ENCODE peak calls at places on chromosomes 13 and 19, in four cellular contexts. B is HepG2, T is H1, J is HCT116. O is an unnamed sample. For H3K4me1, the result is how much of the 10 kb centered on the place peaks cover.

GRCh38 chr19:3520166-3521103 is 14.3 kb downstream of the FZR1 start:
- DNase-seq in B (no peak), J (no peak), T (no peak), O (no peak)

GRCh38 chr19:38134538-38135149 is 89.4 kb downstream of the DPF1 start:
- DNase-seq in T (no peak), J (no peak), B (peak), O (peak)

GRCh38 chr19:13428352-13428751 is 77.9 kb downstream of the CACNA1A start:
- DNase-seq in J (peak), T (no peak), B (no peak), O (no peak)

GRCh38 chr19:49069026-49069425 is 3.5 kb downstream of the KCNA7 start:
- DNase-seq in J (no peak), B (no peak), T (no peak), O (no peak)

GRCh38 chr13:91817250-91817649 is 418.8 kb downstream of the GPC5 start:
- DNase-seq in J (no peak), B (peak), T (no peak), O (no peak)

GRCh38 chr13:46160474-46161066 is 21.4 kb downstream of the LCP1 start:
- DNase-seq in B (peak), T (no peak), J (peak), O (peak)

GRCh38 chr19:29586401-29586800 is 19.7 kb upstream of the POP4 start:
- DNase-seq in T (no peak), J (no peak), B (no peak), O (no peak)

GRCh38 chr13:98482476-98483444 is 94.1 kb downstream of the STK24 start:
- DNase-seq in J (no peak), B (no peak), T (no peak), O (no peak)

GRCh38 chr19:29004796-29005195 is 208.2 kb downstream of the UQCRFS1 start:
- DNase-seq in J (no peak), B (no peak), T (no peak), O (no peak)

GRCh38 chr13:75440100-75440499 is 41.9 kb downstream of the TBC1D4 start:
- DNase-seq in J (no peak), B (peak), T (no peak), O (no peak)

GRCh38 chr19:46994141-46994686 is 25.4 kb upstream of the NPAS1 start:
- DNase-seq in B (no peak), T (no peak), J (no peak), O (no peak)

GRCh38 chr13:43232144-43232840 is 208.9 kb downstream of the DNAJC15 start:
- DNase-seq in T (no peak), J (no peak), B (no peak), O (no peak)

GRCh38 chr19:18157465-18158063 is 4.6 kb downstream of the PIK3R2 start:
- DNase-seq in T (no peak), J (no peak), B (no peak), O (no peak)

GRCh38 chr19:4511300-4512054 is 6.8 kb downstream of the PLIN4 start:
- DNase-seq in J (no peak), B (no peak), T (no peak), O (no peak)

GRCh38 chr19:5335593-5335992 is 5.0 kb downstream of the PTPRS start:
- DNase-seq in J (no peak), B (no peak), T (no peak), O (no peak)

GRCh38 chr19:31516756-31517155 is 167.5 kb upstream of the TSHZ3 start:
- DNase-seq in J (no peak), T (no peak), B (no peak), O (no peak)

GRCh38 chr19:41537789-41538188 is 38.2 kb upstream of the CEACAM21 start:
- DNase-seq in J (no peak), T (no peak), B (peak), O (no peak)

GRCh38 chr19:1985588-1986356 is 29.7 kb downstream of the BTBD2 start:
- DNase-seq in B (no peak), T (no peak), J (no peak), O (no peak)

GRCh38 chr13:34358811-34359513 is 541.0 kb downstream of the RFC3 start:
- DNase-seq in B (no peak), J (no peak), T (no peak), O (no peak)

GRCh38 chr13:113167575-113167974 is 9.1 kb downstream of the PROZ start:
- DNase-seq in B (no peak), T (no peak), J (no peak), O (no peak)

GRCh38 chr13:113170503-113170902 is 12.1 kb downstream of the PROZ start:
- DNase-seq in T (no peak), B (no peak), J (no peak), O (no peak)

GRCh38 chr13:113168211-113168610 is 9.8 kb downstream of the PROZ start:
- DNase-seq in J (no peak), T (no peak), B (no peak), O (no peak)

GRCh38 chr13:113171250-113172125 is 13.0 kb downstream of the PROZ start:
- DNase-seq in B (no peak), J (no peak), T (no peak), O (no peak)

DNA sequence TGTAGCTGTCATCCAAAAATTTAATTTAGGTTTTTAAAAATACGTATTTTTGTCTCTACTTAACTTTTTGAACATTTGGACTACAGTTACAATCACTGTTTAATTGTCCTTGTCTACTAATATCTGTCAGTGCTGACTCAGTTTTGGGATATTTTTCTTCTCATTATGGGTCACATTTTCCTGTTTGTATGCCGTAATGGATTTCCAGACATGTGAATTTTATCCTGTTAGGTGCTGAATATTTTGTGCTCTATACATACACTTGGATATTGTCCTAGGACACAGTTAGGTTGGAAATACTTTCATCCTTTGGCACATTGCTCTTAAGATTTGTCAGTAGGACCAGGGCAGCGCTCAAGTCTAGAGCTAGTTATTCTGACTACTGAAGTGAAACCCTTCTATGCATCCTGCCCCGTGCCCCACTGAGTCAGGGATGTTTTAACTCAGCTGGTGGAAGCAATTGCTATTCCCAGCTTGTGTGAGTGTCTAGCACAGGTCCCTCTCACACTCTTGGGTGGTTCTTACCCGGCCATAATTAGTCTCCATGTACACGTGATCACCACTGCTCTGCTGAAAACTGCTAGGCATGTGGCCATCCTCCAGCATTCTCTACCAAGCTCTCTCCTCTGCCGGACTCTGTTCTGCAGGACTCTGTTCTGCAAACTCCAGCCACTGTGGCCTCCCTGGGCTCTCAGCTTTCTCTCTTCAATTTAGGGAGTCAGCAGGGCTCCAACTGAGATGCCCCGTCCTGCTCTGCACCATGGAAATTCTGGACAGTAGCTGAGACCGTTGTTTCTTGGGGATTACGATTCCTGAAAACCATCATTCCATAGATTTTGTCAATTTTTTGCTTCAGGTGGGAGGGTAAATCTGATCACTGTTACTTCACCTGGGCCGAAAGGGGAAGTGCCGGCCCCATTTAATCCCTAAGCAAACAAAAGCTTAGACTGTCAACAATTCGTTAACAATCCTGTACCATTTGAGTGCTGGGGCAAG is 11.1 kb downstream of the PROZ start:
- DNase-seq in B (peak), J (no peak), T (no peak), O (no peak)
- TF ChIP-seq ZNF274 in B (no peak), J (no peak), T (no peak), O (no peak)

GRCh38 chr13:66354880-66355279 is 875.3 kb downstream of the PCDH9 start:
- DNase-seq in B (no peak), J (no peak), T (no peak), O (no peak)
- H3K4me3 ChIP-seq in B (no peak), J (no peak), T (no peak), O (no peak)

GRCh38 chr13:41056996-41057711 is 4.2 kb upstream of the WBP4 start:
- DNase-seq in B (peak), J (no peak), T (no peak), O (no peak)

GRCh38 chr13:41058229-41059070 is 2.9 kb upstream of the WBP4 start:
- DNase-seq in T (no peak), J (no peak), B (no peak), O (no peak)

GRCh38 chr13:41054212-41054877 is 7.0 kb upstream of the WBP4 start:
- DNase-seq in B (peak), J (no peak), T (no peak), O (no peak)

GRCh38 chr13:41054919-41055619 is 6.2 kb upstream of the WBP4 start:
- DNase-seq in B (peak), J (no peak), T (no peak), O (no peak)

DNA sequence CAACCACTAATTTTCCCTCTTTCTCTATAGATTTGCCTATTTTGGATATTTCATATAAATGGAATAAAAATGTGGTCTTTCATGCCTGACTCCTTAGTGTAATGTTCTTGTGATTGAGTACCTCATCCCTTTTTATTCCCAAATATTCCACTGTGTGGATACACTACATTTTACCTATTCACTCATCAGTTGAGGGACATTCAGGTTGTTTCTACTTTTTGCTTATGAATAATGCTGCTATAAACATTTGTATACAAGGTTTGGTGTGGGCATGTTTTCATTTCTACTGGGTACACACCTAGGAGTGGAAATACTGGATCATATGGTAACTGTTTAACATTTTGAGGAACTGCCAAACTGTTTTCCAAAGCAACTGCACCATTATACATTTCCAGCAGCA is 5.1 kb upstream of the WBP4 start:
- DNase-seq in J (no peak), T (no peak), B (no peak), O (no peak)
- H3K4me1 ChIP-seq in J (half or more), T (under half), B (half or more), O (under half)

GRCh38 chr19:56066152-56067023 is 54.7 kb downstream of the ZNF787 start:
- DNase-seq in J (peak), B (peak), T (no peak), O (peak)
- TF ChIP-seq ZNF274 in J (no peak), B (no peak), T (no peak), O (no peak)

GRCh38 chr19:14440049-14440448 is 6.9 kb downstream of the PKN1 start:
- DNase-seq in T (no peak), B (no peak), J (no peak), O (no peak)
- H3K4me3 ChIP-seq in T (no peak), B (no peak), J (no peak), O (no peak)